ENCODE peak calls at places on chromosomes 4 and X, in ten cellular contexts. F is mucosa of gallbladder; J is A673; R is stimulated activated CD4-positive, alpha-beta T cell treated with anti-CD3 and anti-CD28 coated beads, Interleukin-2, amount 100 ng/mL, for 48 hours; Q is T follicular helper cell; K is CD8-positive, alpha-beta memory T cell; I is lower leg skin; Z is T-helper 1 cell; L is testis; G is T-cell. Y is an unnamed sample.

GRCh38 chr4:23737571-23737970 is 152.3 kb downstream of the PPARGC1A start:
- DNase-seq in F (no peak), G (no peak), Q (no peak), J (no peak), L (no peak), Z (no peak), R (no peak), I (no peak), K (no peak), Y (no peak)

GRCh38 chrX:41824551-41824950 is 98.8 kb downstream of the CASK start:
- DNase-seq in J (no peak), K (no peak), F (no peak), I (no peak), R (no peak), Z (no peak), L (no peak), G (no peak), Q (no peak), Y (peak)

GRCh38 chr4:48483777-48484493 is 792 bp downstream of the SLC10A4 start:
- DNase-seq in Q (no peak), R (no peak), Z (no peak), J (no peak), I (no peak), G (no peak), L (no peak), F (no peak), K (no peak), Y (no peak)

GRCh38 chrX:74230094-74230493 is 73.9 kb upstream of the ZCCHC13 start:
- DNase-seq in K (no peak), I (no peak), Q (no peak), G (no peak), Z (no peak), L (no peak), J (no peak), F (no peak), R (no peak), Y (no peak)

GRCh38 chr4:184526228-184526627 is 51.9 kb upstream of the IRF2 start:
- DNase-seq in G (no peak), J (no peak), R (no peak), F (no peak), K (no peak), Z (no peak), Q (no peak), L (no peak), I (no peak), Y (no peak)

GRCh38 chrX:9907645-9908387 is 59.3 kb upstream of the CLDN34 start:
- DNase-seq in F (no peak), I (no peak), L (no peak), R (no peak), K (no peak), Z (no peak), J (no peak), G (no peak), Q (no peak), Y (no peak)

GRCh38 chr4:122309988-122310626 is 68.7 kb upstream of the ADAD1 start:
- DNase-seq in R (no peak), J (peak), F (no peak), Q (no peak), G (no peak), I (no peak), L (no peak), Z (no peak), K (no peak), Y (no peak)

GRCh38 chr4:154743683-154744340 is at the start of gene LRAT:
- DNase-seq in Z (peak), J (peak), I (no peak), K (no peak), F (peak), G (no peak), L (peak), R (peak), Q (no peak), Y (peak)

GRCh38 chrX:39750246-39750790 is 347.4 kb downstream of the BCOR start:
- DNase-seq in Z (no peak), I (no peak), Q (no peak), R (no peak), F (no peak), J (no peak), K (no peak), L (no peak), G (no peak), Y (no peak)

GRCh38 chrX:149950681-149951080 is 12.4 kb upstream of the EOLA2 start:
- DNase-seq in Z (peak), J (peak), F (peak), R (no peak), L (peak), K (no peak), Q (no peak), G (no peak), I (peak), Y (peak)

GRCh38 chrX:69618803-69619202 is 2.9 kb downstream of the EDA start:
- DNase-seq in K (no peak), I (no peak), Q (no peak), Z (peak), L (peak), G (no peak), F (no peak), J (peak), R (peak), Y (no peak)